ENCODE peak calls at places on chromosomes 3 and 15, in nine cellular contexts. One of them, this sample, is unnamed.
A peak's percentile ranks its signal among the peaks of the same experiment; 100 is the strongest.

GRCh38 chr15:75862796-75863195 is 19.5 kb downstream of the UBE2Q2 start:
- DNase-seq in NB4: no peak
- DNase-seq in K562: no peak
- DNase-seq in breast epithelium: no peak
- DNase-seq in Peyer's patch: no peak
- DNase-seq in right lobe of liver: no peak
- DNase-seq in esophagus muscularis mucosa: no peak
- DNase-seq in heart left ventricle: no peak
- DNase-seq in HCT116: no peak
- DNase-seq in this sample: no peak

GRCh38 chr15:71391421-71392047 is 276.3 kb downstream of the THSD4 start:
- DNase-seq in NB4: no peak
- DNase-seq in K562: no peak
- DNase-seq in breast epithelium: no peak
- DNase-seq in Peyer's patch: no peak
- DNase-seq in right lobe of liver: no peak
- DNase-seq in esophagus muscularis mucosa: no peak
- DNase-seq in heart left ventricle: no peak
- DNase-seq in HCT116: no peak
- DNase-seq in this sample: no peak

GRCh38 chr15:70035051-70035718 is 62.5 kb downstream of the TLE3 start:
- DNase-seq in NB4: no peak
- DNase-seq in K562: no peak
- DNase-seq in breast epithelium: peak; percentile 22
- DNase-seq in Peyer's patch: peak; percentile 27
- DNase-seq in right lobe of liver: no peak
- DNase-seq in esophagus muscularis mucosa: no peak
- DNase-seq in heart left ventricle: no peak
- DNase-seq in HCT116: no peak
- DNase-seq in this sample: no peak

GRCh38 chr3:193932576-193932975 is 203.4 kb upstream of the HES1 start:
- DNase-seq in NB4: peak; percentile 64
- DNase-seq in K562: no peak
- DNase-seq in breast epithelium: no peak
- DNase-seq in Peyer's patch: no peak
- DNase-seq in right lobe of liver: no peak
- DNase-seq in esophagus muscularis mucosa: no peak
- DNase-seq in heart left ventricle: no peak
- DNase-seq in HCT116: no peak
- DNase-seq in this sample: no peak

GRCh38 chr15:56856934-56857333 is 61.5 kb upstream of the TCF12 start:
- DNase-seq in NB4: no peak
- DNase-seq in K562: no peak
- DNase-seq in breast epithelium: no peak
- DNase-seq in Peyer's patch: no peak
- DNase-seq in right lobe of liver: no peak
- DNase-seq in esophagus muscularis mucosa: no peak
- DNase-seq in heart left ventricle: no peak
- DNase-seq in HCT116: no peak
- DNase-seq in this sample: no peak

GRCh38 chr3:126440709-126440995 is 35.0 kb downstream of the ZXDC start:
- DNase-seq in NB4: no peak
- DNase-seq in K562: no peak
- DNase-seq in breast epithelium: no peak
- DNase-seq in Peyer's patch: peak; percentile 27
- DNase-seq in right lobe of liver: peak; percentile 41
- DNase-seq in esophagus muscularis mucosa: no peak
- DNase-seq in heart left ventricle: no peak
- DNase-seq in HCT116: no peak
- DNase-seq in this sample: no peak

GRCh38 chr15:59259137-59259943 is 52.7 kb downstream of the LDHAL6B start:
- DNase-seq in NB4: no peak
- DNase-seq in K562: no peak
- DNase-seq in breast epithelium: no peak
- DNase-seq in Peyer's patch: no peak
- DNase-seq in right lobe of liver: no peak
- DNase-seq in esophagus muscularis mucosa: no peak
- DNase-seq in heart left ventricle: no peak
- DNase-seq in HCT116: no peak
- DNase-seq in this sample: no peak

GRCh38 chr3:21803604-21804003 is 52.6 kb upstream of the ZNF385D start:
- DNase-seq in NB4: no peak
- DNase-seq in K562: no peak
- DNase-seq in breast epithelium: no peak
- DNase-seq in Peyer's patch: no peak
- DNase-seq in right lobe of liver: no peak
- DNase-seq in esophagus muscularis mucosa: no peak
- DNase-seq in heart left ventricle: no peak
- DNase-seq in HCT116: no peak
- DNase-seq in this sample: no peak

GRCh38 chr3:177610677-177611654 is 413.7 kb upstream of the TBL1XR1 start:
- DNase-seq in NB4: no peak
- DNase-seq in K562: no peak
- DNase-seq in breast epithelium: no peak
- DNase-seq in Peyer's patch: no peak
- DNase-seq in right lobe of liver: peak; percentile 70
- DNase-seq in esophagus muscularis mucosa: no peak
- DNase-seq in heart left ventricle: no peak
- DNase-seq in HCT116: no peak
- DNase-seq in this sample: no peak

GRCh38 chr3:193783166-193783896 is 190.3 kb downstream of the OPA1 start:
- DNase-seq in NB4: no peak
- DNase-seq in K562: no peak
- DNase-seq in breast epithelium: no peak
- DNase-seq in Peyer's patch: no peak
- DNase-seq in right lobe of liver: no peak
- DNase-seq in esophagus muscularis mucosa: no peak
- DNase-seq in heart left ventricle: no peak
- DNase-seq in HCT116: no peak
- DNase-seq in this sample: no peak

GRCh38 chr15:53759333-53759975 is at the start of gene WDR72:
- DNase-seq in NB4: no peak
- DNase-seq in K562: peak; percentile 44
- DNase-seq in breast epithelium: no peak
- DNase-seq in Peyer's patch: no peak
- DNase-seq in right lobe of liver: peak; percentile 60
- DNase-seq in esophagus muscularis mucosa: no peak
- DNase-seq in heart left ventricle: no peak
- DNase-seq in HCT116: no peak
- DNase-seq in this sample: no peak

GRCh38 chr3:52197842-52198625 is at the start of gene ALAS1:
- DNase-seq in NB4: peak; percentile 91
- DNase-seq in K562: peak; percentile 97
- DNase-seq in breast epithelium: peak; percentile 85
- DNase-seq in Peyer's patch: peak; percentile 97
- DNase-seq in right lobe of liver: peak; percentile 93
- DNase-seq in esophagus muscularis mucosa: peak; percentile 95
- DNase-seq in heart left ventricle: peak; percentile 96
- DNase-seq in HCT116: peak; percentile 65
- DNase-seq in this sample: peak; percentile 93
- TF ChIP-seq POLR2A in NB4: peak; percentile 96
- TF ChIP-seq POLR2A in K562: peak; percentile 86
- TF ChIP-seq POLR2A in breast epithelium: peak; percentile 69
- TF ChIP-seq POLR2A in Peyer's patch: peak; percentile 98
- TF ChIP-seq POLR2A in right lobe of liver: peak; percentile 99
- TF ChIP-seq POLR2A in esophagus muscularis mucosa: peak; percentile 74
- TF ChIP-seq POLR2A in heart left ventricle: peak; percentile 55
- TF ChIP-seq POLR2A in HCT116: peak; percentile 91
- TF ChIP-seq POLR2A in this sample: peak; percentile 83

GRCh38 chr3:15333099-15333956 is 942 bp upstream of the SH3BP5 start:
- DNase-seq in NB4: no peak
- DNase-seq in K562: peak; percentile 44
- DNase-seq in breast epithelium: no peak
- DNase-seq in Peyer's patch: no peak
- DNase-seq in right lobe of liver: no peak
- DNase-seq in esophagus muscularis mucosa: no peak
- DNase-seq in heart left ventricle: no peak
- DNase-seq in HCT116: no peak
- DNase-seq in this sample: peak; percentile 23

GRCh38 chr3:15331072-15331605 is 1.2 kb downstream of the SH3BP5 start:
- DNase-seq in NB4: no peak
- DNase-seq in K562: no peak
- DNase-seq in breast epithelium: no peak
- DNase-seq in Peyer's patch: no peak
- DNase-seq in right lobe of liver: no peak
- DNase-seq in esophagus muscularis mucosa: no peak
- DNase-seq in heart left ventricle: no peak
- DNase-seq in HCT116: no peak
- DNase-seq in this sample: no peak

GRCh38 chr3:15333957-15334263 is 1.5 kb upstream of the SH3BP5 start:
- DNase-seq in NB4: no peak
- DNase-seq in K562: no peak
- DNase-seq in breast epithelium: no peak
- DNase-seq in Peyer's patch: no peak
- DNase-seq in right lobe of liver: no peak
- DNase-seq in esophagus muscularis mucosa: no peak
- DNase-seq in heart left ventricle: no peak
- DNase-seq in HCT116: no peak
- DNase-seq in this sample: no peak

GRCh38 chr3:15331606-15332404 is 581 bp downstream of the SH3BP5 start:
- DNase-seq in NB4: peak; percentile 39
- DNase-seq in K562: no peak
- DNase-seq in breast epithelium: peak; percentile 55
- DNase-seq in Peyer's patch: peak; percentile 66
- DNase-seq in right lobe of liver: peak; percentile 68
- DNase-seq in esophagus muscularis mucosa: no peak
- DNase-seq in heart left ventricle: peak; percentile 32
- DNase-seq in HCT116: no peak
- DNase-seq in this sample: no peak

GRCh38 chr3:15332405-15333098 is at the start of gene SH3BP5:
- DNase-seq in NB4: peak; percentile 76
- DNase-seq in K562: peak; percentile 92
- DNase-seq in breast epithelium: peak; percentile 72
- DNase-seq in Peyer's patch: peak; percentile 82
- DNase-seq in right lobe of liver: peak; percentile 81
- DNase-seq in esophagus muscularis mucosa: no peak
- DNase-seq in heart left ventricle: peak; percentile 83
- DNase-seq in HCT116: peak; percentile 26
- DNase-seq in this sample: peak; percentile 59
- TF ChIP-seq POLR2A in NB4: peak; percentile 17
- TF ChIP-seq POLR2A in K562: peak; percentile 54
- TF ChIP-seq POLR2A in breast epithelium: no peak
- TF ChIP-seq POLR2A in Peyer's patch: no peak
- TF ChIP-seq POLR2A in right lobe of liver: peak; percentile 79
- TF ChIP-seq POLR2A in esophagus muscularis mucosa: peak; percentile 48
- TF ChIP-seq POLR2A in heart left ventricle: no peak
- TF ChIP-seq POLR2A in HCT116: peak; percentile 45
- TF ChIP-seq POLR2A in this sample: no peak

DNA sequence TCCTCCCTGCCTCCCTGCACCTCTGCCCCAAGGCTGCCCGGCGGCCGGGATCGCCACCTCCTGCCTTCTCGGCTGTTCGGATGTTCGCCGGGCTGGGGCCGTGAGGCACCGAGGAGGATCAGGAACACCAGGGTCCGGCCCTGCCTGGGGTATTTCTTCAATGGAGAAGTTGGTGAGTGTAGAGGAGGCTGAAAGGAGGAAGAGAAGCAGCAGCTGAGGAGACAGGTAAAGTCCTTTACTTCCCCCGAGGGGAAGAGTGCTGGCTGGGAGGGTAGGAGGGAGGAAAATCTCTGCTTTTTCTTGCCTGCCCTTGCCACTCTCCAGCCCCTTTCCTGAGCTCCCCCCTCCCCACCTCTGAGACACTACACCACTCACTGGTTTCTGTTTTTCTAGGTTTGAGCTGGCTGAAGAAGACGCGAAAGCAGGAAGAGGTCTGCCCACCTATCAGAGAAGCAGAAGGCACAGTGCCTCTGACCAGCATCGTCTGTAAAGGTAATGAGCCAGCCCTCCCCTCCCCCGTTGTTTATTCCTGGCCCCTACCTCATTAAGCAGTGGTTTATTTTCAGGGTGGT is 519 bp downstream of the ASB7 start:
- DNase-seq in NB4: peak; percentile 62
- DNase-seq in K562: peak; percentile 34
- DNase-seq in breast epithelium: peak; percentile 56
- DNase-seq in Peyer's patch: no peak
- DNase-seq in right lobe of liver: no peak
- DNase-seq in esophagus muscularis mucosa: no peak
- DNase-seq in heart left ventricle: no peak
- DNase-seq in HCT116: no peak
- DNase-seq in this sample: peak; percentile 55
- TF ChIP-seq POLR2A in NB4: no peak
- TF ChIP-seq POLR2A in K562: no peak
- TF ChIP-seq POLR2A in breast epithelium: no peak
- TF ChIP-seq POLR2A in Peyer's patch: no peak
- TF ChIP-seq POLR2A in right lobe of liver: no peak
- TF ChIP-seq POLR2A in esophagus muscularis mucosa: no peak
- TF ChIP-seq POLR2A in heart left ventricle: no peak
- TF ChIP-seq POLR2A in HCT116: no peak
- TF ChIP-seq POLR2A in this sample: no peak

GRCh38 chr15:90872481-90873184 is 4.2 kb downstream of the FURIN start:
- DNase-seq in NB4: peak; percentile 83
- DNase-seq in K562: peak; percentile 45
- DNase-seq in breast epithelium: no peak
- DNase-seq in Peyer's patch: peak; percentile 45
- DNase-seq in right lobe of liver: peak; percentile 53
- DNase-seq in esophagus muscularis mucosa: no peak
- DNase-seq in heart left ventricle: no peak
- DNase-seq in HCT116: no peak
- DNase-seq in this sample: peak; percentile 73

GRCh38 chr15:90870354-90871096 is 2.1 kb downstream of the FURIN start:
- DNase-seq in NB4: peak; percentile 40
- DNase-seq in K562: no peak
- DNase-seq in breast epithelium: no peak
- DNase-seq in Peyer's patch: no peak
- DNase-seq in right lobe of liver: no peak
- DNase-seq in esophagus muscularis mucosa: no peak
- DNase-seq in heart left ventricle: no peak
- DNase-seq in HCT116: no peak
- DNase-seq in this sample: peak; percentile 66

GRCh38 chr15:90869601-90870353 is 1.4 kb downstream of the FURIN start:
- DNase-seq in NB4: peak; percentile 98
- DNase-seq in K562: peak; percentile 75
- DNase-seq in breast epithelium: no peak
- DNase-seq in Peyer's patch: peak; percentile 57
- DNase-seq in right lobe of liver: peak; percentile 71
- DNase-seq in esophagus muscularis mucosa: no peak
- DNase-seq in heart left ventricle: peak; percentile 87
- DNase-seq in HCT116: peak; percentile 85
- DNase-seq in this sample: peak; percentile 72

GRCh38 chr15:90871716-90872480 is 3.5 kb downstream of the FURIN start:
- DNase-seq in NB4: peak; percentile 61
- DNase-seq in K562: peak; percentile 70
- DNase-seq in breast epithelium: no peak
- DNase-seq in Peyer's patch: peak; percentile 69
- DNase-seq in right lobe of liver: peak; percentile 55
- DNase-seq in esophagus muscularis mucosa: no peak
- DNase-seq in heart left ventricle: no peak
- DNase-seq in HCT116: no peak
- DNase-seq in this sample: peak; percentile 69

DNA sequence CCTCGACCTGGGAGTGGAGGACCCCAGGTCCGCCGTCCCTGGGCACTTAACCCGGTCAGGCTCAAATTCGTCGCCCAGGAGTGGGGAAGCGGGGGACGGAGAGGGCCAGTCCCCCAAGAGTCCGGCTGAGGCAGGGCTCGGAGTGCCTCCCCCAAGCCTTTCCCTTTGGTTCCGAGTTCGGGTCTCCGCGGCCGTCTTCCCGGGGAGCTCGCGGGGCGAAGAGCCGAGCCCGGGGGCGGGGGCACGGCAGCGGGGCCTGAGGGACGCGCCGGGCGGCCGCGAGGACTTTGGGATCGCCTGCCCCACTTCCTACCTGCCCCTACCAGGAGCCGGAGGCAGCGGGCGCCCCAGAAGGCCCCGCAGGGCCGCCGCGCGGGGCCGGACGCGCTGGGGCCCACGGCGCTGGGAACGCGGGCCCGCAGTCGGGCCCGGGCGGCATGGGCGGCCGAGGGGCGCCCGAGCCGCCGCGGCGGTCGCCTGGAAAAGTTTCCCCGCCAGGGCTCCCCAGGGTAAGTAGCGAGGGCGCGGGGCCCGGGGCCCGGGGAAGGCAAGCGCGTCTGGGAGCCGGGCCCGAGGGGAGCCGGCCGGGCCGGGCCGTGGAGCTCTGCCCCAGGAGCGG is 2.8 kb downstream of the FURIN start:
- DNase-seq in NB4: peak; percentile 62
- DNase-seq in K562: peak; percentile 66
- DNase-seq in breast epithelium: no peak
- DNase-seq in Peyer's patch: peak; percentile 71
- DNase-seq in right lobe of liver: no peak
- DNase-seq in esophagus muscularis mucosa: no peak
- DNase-seq in heart left ventricle: no peak
- DNase-seq in HCT116: no peak
- DNase-seq in this sample: peak; percentile 83
- TF ChIP-seq POLR2A in NB4: no peak
- TF ChIP-seq POLR2A in K562: no peak
- TF ChIP-seq POLR2A in breast epithelium: no peak
- TF ChIP-seq POLR2A in Peyer's patch: no peak
- TF ChIP-seq POLR2A in right lobe of liver: no peak
- TF ChIP-seq POLR2A in esophagus muscularis mucosa: no peak
- TF ChIP-seq POLR2A in heart left ventricle: no peak
- TF ChIP-seq POLR2A in HCT116: no peak
- TF ChIP-seq POLR2A in this sample: peak; percentile 36

This sample was measured in erythroblast.